ENCODE peak calls at places on chromosomes 5 and 9, in five cellular contexts. B is tibial nerve; J is CD8-positive, alpha-beta T cell; R is left ventricle myocardium inferior; M is body of pancreas. F is an unnamed sample. For H3K4me1, the result is how much of the 10 kb centered on the place peaks cover.

GRCh38 chr9:137989156-137989555 is 111.6 kb downstream of the CACNA1B start:
- DNase-seq in B (no peak), J (no peak), R (no peak), M (no peak), F (no peak)

GRCh38 chr5:109880907-109881685 is 191.4 kb downstream of the MAN2A1 start:
- DNase-seq in B (no peak), J (no peak), R (no peak), M (no peak), F (no peak)

GRCh38 chr9:36029765-36030528 is 6.8 kb upstream of the RECK start:
- DNase-seq in B (peak), J (no peak), R (no peak), M (no peak), F (no peak)

GRCh38 chr5:124064956-124065355 is 553.0 kb downstream of the CSNK1G3 start:
- DNase-seq in B (no peak), J (no peak), R (no peak), M (no peak), F (no peak)

GRCh38 chr9:35689601-35690446 is at the start of gene TPM2:
- DNase-seq in B (peak), J (no peak), R (peak), M (peak), F (no peak)

GRCh38 chr5:10582512-10582897 is 18.6 kb downstream of the ANKRD33B start:
- DNase-seq in B (no peak), J (peak), R (no peak), M (no peak), F (no peak)

GRCh38 chr9:101028346-101029299 is at the start of gene PLPPR1:
- DNase-seq in B (no peak), J (no peak), R (peak), M (peak), F (no peak)

GRCh38 chr5:1507457-1507856 is 16.3 kb downstream of the LPCAT1 start:
- DNase-seq in B (no peak), J (no peak), R (no peak), M (peak), F (no peak)

GRCh38 chr9:27351438-27351837 is 54.5 kb upstream of the EQTN start:
- DNase-seq in B (no peak), J (no peak), R (peak), M (peak), F (no peak)

GRCh38 chr5:74326571-74327338 is 313.8 kb downstream of the ENC1 start:
- DNase-seq in B (peak), J (peak), R (no peak), M (no peak), F (peak)

GRCh38 chr5:94276056-94276455 is 342.3 kb downstream of the KIAA0825 start:
- DNase-seq in B (no peak), J (no peak), R (no peak), M (no peak), F (no peak)

GRCh38 chr9:137606005-137606601 is 617 bp downstream of the ARRDC1 start:
- DNase-seq in B (no peak), J (no peak), R (no peak), M (peak), F (no peak)

GRCh38 chr9:77585335-77585786 is 62.8 kb downstream of the GNA14 start:
- DNase-seq in B (no peak), J (no peak), R (no peak), M (no peak), F (no peak)
- H3K4me1 ChIP-seq in B (under half), J (under half), R (under half), M (under half), F (under half)

DNA sequence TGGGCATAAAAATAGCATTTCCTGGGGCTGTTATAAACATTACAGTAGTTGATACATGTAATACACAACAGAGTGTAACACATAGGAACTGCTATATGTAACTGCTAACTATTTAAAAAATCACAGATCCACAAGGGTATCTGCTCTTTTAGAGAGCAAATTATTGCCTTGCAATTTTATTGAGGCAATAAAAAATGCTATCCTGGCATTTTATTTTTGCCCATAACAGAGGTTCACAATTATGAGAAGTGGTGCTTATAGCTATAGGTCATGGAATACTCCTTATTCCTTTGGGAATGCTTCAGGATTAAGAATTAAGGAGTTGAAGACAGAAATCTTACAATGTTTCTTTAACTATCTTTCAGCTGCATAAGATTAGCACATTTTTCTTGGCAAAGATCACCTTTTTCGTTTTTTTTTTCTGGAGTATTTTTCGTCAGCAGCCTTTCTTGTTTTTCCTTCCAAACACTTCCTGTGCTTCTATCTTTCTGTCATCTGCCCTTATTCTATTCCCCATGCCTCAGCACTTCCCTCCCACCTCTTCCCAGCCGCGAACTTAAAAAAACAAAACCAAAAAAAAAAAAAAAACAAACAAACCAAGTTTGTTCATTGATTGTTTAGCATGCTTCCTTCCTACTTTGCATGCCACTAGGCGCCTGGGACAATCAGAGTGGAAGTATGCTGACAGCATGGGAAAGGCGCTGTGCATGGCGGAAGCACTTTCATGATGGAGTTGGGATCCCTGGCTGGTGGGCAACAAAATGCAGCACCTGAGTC is 264.2 kb downstream of the MAST4 start:
- DNase-seq in B (no peak), J (no peak), R (no peak), M (no peak), F (no peak)
- H3K27ac ChIP-seq in B (no peak), J (no peak), R (no peak), M (no peak), F (no peak)

DNA sequence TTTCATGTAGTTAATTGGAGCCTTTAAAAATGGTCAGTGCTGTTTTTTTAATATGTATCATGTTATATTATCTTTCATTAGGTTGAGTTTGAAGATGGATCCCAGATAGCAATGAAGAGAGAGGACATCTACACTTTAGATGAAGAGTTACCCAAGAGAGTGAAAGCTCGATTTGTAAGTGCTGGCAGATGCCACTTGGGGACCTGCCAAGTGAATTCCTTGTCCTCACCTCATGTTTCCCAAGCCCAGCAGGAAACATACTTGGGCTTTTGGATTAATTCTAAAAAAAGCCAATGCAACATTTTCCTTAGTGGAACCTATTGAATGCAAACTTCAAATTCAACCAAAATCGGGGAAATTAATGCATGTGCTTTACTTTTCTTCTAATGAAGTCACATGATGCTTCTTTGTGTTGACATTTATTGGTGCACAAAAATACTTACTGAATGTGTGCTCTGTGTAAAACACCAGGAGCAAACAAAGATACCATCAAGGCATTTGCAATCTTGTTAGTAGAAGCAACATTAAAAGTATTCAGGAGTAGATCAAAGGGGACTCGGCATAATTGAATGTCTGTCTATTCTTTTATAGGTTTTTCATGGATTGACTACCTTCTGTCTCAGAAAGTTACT is 412.1 kb downstream of the KDM4C start:
- DNase-seq in B (no peak), J (no peak), R (no peak), M (no peak), F (no peak)
- H3K4me1 ChIP-seq in B (under half), J (under half), R (under half), M (under half), F (under half)

DNA sequence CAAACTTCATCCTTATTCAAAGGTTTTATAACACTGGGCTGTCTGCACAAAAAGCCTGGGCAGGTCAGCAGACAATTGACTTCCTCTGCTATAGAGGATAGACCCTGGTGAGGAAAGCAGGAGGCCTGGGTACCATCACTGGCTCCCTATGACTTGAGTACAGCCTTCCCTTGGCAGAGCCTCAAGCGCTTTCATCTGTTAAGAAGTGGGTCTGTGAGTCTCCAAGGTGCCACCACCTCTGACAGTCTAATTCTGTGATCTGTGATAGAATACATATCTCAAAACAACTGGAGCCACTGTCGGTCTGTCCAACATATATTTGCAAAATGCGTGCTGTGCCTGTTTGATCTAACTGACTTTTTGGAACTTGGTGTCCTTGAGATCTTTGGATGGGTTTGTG is 52.2 kb downstream of the C9orf152 start:
- DNase-seq in B (no peak), J (no peak), R (no peak), M (no peak), F (no peak)
- H3K27ac ChIP-seq in B (no peak), J (no peak), R (peak), M (no peak), F (no peak)